ENCODE peak calls at places on chromosome 20, in four cellular contexts. A, B, S and M are unnamed samples.

GRCh38 chr20:3663031-3663701 is at the start of gene GFRA4:
- DNase-seq in A (peak; percentile 10), B (peak; percentile 15), S (no peak), M (no peak)

GRCh38 chr20:18727032-18727508 is 86.5 kb upstream of the SCP2D1 start:
- DNase-seq in S (no peak), B (no peak), A (no peak), M (no peak)

GRCh38 chr20:52235129-52235528 is 43.5 kb upstream of the ZFP64 start:
- DNase-seq in S (no peak), B (no peak), A (no peak), M (no peak)

GRCh38 chr20:43982016-43982415 is 67.4 kb downstream of the TOX2 start:
- DNase-seq in B (no peak), A (no peak), S (no peak), M (no peak)

GRCh38 chr20:58213112-58213511 is 15.3 kb downstream of the ANKRD60 start:
- DNase-seq in A (no peak), S (no peak), B (no peak), M (no peak)

GRCh38 chr20:4726710-4727391 is 5.1 kb downstream of the PRND start:
- DNase-seq in A (peak; percentile 49), B (no peak), S (no peak), M (no peak)

GRCh38 chr20:4814696-4815252 is 93.1 kb downstream of the PRND start:
- DNase-seq in B (peak; percentile 47), S (no peak), A (peak; percentile 75), M (no peak)

GRCh38 chr20:8647868-8648495 is 420.9 kb upstream of the PLCB4 start:
- DNase-seq in S (no peak), B (no peak), A (no peak), M (no peak)

GRCh38 chr20:1539816-1540215 is 17.7 kb downstream of the SIRPD start:
- DNase-seq in S (no peak), B (no peak), A (no peak), M (no peak)

GRCh38 chr20:40686434-40686882 is 2.6 kb downstream of the MAFB start:
- DNase-seq in B (no peak), S (no peak), A (no peak), M (no peak)

GRCh38 chr20:35093245-35093884 is 758 bp upstream of the TRPC4AP start:
- DNase-seq in B (no peak), A (no peak), S (peak; percentile 59), M (no peak)

GRCh38 chr20:53827292-53827995 is 233.8 kb upstream of the ZNF217 start:
- DNase-seq in B (no peak), A (no peak), S (no peak), M (no peak)

GRCh38 chr20:956330-956951 is 40.3 kb upstream of the ANGPT4 start:
- DNase-seq in A (peak; percentile 67), B (peak; percentile 69), S (no peak), M (peak; percentile 43)

GRCh38 chr20:52852695-52853094 is 119.5 kb upstream of the TSHZ2 start:
- DNase-seq in S (no peak), A (no peak), B (no peak), M (no peak)

GRCh38 chr20:51322164-51322707 is 220.3 kb downstream of the NFATC2 start:
- DNase-seq in B (no peak), A (no peak), S (no peak), M (no peak)

GRCh38 chr20:60203451-60203850 is 245.2 kb downstream of the CDH26 start:
- DNase-seq in S (no peak), A (no peak), B (no peak), M (peak; percentile 84)

GRCh38 chr20:51528263-51529026 is 14.1 kb downstream of the NFATC2 start:
- DNase-seq in S (no peak), B (no peak), A (no peak), M (no peak)

GRCh38 chr20:25484224-25484846 is 76.9 kb downstream of the GINS1 start:
- DNase-seq in B (no peak), A (no peak), S (no peak), M (no peak)

GRCh38 chr20:11880694-11881093 is 37.0 kb upstream of the BTBD3 start:
- DNase-seq in B (no peak), A (no peak), S (no peak), M (no peak)

DNA sequence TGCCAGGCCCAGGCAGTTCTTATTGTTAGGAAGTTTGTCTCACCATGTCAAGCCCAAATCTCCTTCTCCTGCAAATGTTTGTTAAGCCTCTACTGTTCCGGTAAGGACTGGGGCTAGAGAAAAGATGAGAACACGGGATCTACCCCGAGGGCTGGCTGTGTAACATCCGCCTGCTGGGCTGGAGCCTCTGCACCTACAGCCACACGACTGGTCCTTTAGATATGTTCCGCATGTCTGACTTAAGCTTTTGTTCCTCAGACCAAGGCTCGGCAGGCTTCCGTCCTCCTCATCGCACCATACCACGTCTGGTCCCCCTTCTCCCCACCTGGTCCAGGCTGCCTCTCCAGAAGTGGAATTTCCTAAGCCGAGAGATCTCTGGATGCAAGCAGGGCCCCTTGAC is 2.6 kb downstream of the GHRH start:
- DNase-seq in S (no peak), A (no peak), B (no peak), M (no peak)
- H3K27me3 ChIP-seq in S (peaks cover 15% of the 10 kb centered on the region), A (no peaks in the 10 kb centered on the region), B (no peaks in the 10 kb centered on the region), M (no peaks in the 10 kb centered on the region)

DNA sequence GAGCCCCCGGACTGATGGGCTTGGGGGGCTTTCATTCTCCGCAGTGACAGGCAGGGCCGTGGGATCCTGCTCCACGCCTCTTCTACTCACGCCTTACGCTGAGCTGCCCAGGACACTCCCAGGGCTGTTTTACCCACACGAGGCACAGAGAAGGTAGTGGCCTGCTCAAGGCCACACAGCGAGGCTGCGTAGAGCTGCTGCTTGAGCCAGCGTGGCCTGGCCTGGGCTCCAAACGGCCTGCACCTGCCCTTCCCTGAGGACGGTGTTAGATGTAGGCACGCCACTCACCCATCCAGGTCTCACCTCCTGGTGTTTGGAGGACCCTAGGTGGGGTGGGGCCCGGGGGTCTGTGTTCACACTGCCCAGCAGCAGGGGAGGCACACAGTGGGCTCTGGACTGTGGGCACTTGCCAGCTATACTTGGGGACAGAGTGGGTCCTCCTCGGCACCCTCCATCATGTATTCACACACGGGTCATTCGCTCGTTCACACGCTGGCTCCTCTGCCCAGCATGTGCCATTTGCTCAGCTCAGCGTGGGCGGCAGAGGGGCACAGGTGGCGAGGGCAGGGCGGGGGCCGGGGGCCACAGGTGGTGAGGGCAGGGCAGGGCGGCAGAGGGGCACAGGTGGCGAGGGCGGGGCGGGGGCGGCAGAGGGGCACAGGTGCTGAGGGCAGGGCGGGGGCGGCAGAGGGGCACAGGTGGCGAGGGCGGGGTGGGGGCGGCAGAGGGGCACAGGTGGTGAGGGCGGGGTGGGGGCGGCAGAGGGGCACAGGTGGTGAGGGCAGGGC is 18.4 kb upstream of the RBBP8NL start:
- DNase-seq in B (no peak), A (no peak), S (no peak), M (no peak)
- H3K27me3 ChIP-seq in B (no peaks in the 10 kb centered on the region), A (no peaks in the 10 kb centered on the region), S (peaks cover 36% of the 10 kb centered on the region), M (peaks cover 62% of the 10 kb centered on the region)

DNA sequence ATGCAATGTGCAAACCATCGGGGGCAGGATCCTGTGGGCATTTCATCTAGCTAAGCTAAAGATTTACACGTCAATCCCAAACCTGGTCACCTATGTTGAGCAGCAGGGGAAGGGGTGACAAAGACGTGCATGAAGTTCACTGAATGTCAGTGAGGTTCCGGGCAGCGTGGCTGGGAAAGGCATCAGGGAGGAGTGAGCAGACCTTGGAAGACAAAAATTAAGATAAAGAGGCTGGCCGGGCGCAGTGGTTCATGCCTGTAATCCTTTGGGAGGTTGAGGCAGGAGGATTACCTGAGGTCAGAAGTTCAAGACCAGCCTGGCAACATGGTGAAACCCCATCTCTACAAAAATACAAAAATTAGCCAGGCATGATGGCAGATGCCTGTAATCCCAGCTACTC is 126.1 kb downstream of the PREX1 start:
- DNase-seq in A (no peak), S (no peak), B (no peak), M (no peak)
- H3K27me3 ChIP-seq in A (no peaks in the 10 kb centered on the region), S (no peaks in the 10 kb centered on the region), B (no peaks in the 10 kb centered on the region), M (no peaks in the 10 kb centered on the region)

DNA sequence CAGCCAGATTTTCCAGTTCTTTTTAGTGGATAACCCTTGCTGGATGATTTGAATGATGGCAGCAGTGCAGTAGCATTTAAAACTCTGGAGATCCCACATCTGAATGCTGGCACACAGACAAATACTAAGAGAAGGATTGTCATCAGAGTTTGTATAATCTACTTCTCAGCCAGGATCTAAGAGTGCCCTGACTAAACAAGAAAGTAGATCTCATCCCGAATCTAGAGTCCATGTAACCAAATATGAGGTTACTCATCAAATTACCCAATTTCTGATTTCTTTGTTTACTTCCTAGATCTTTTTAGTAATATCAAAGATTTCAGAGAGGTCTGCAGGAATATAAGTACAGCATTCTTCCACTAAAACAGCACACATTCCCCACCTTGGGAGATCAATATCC is 7.8 kb downstream of the TMC2 start:
- DNase-seq in S (no peak), A (no peak), B (no peak), M (no peak)
- H3K27me3 ChIP-seq in S (peaks cover 2% of the 10 kb centered on the region), A (peaks cover 4% of the 10 kb centered on the region), B (no peaks in the 10 kb centered on the region), M (no peaks in the 10 kb centered on the region)

GRCh38 chr20:36860339-36860738 is 15.6 kb upstream of the TLDC2 start:
- DNase-seq in A (no peak), S (no peak), B (no peak), M (no peak)
- H3K27me3 ChIP-seq in A (no peaks in the 10 kb centered on the region), S (no peaks in the 10 kb centered on the region), B (no peaks in the 10 kb centered on the region), M (no peaks in the 10 kb centered on the region)

GRCh38 chr20:46566125-46566524 is 15.7 kb upstream of the OCSTAMP start:
- DNase-seq in B (no peak), S (no peak), A (no peak), M (no peak)
- H3K27me3 ChIP-seq in B (no peaks in the 10 kb centered on the region), S (no peaks in the 10 kb centered on the region), A (no peaks in the 10 kb centered on the region), M (no peaks in the 10 kb centered on the region)

GRCh38 chr20:33602826-33603590 is 59.1 kb upstream of the C20orf144 start:
- DNase-seq in B (no peak), S (peak; percentile 2), A (no peak), M (no peak)
- H3K27me3 ChIP-seq in B (no peaks in the 10 kb centered on the region), S (no peaks in the 10 kb centered on the region), A (no peaks in the 10 kb centered on the region), M (no peaks in the 10 kb centered on the region)

GRCh38 chr20:32017711-32018251 is 7.5 kb downstream of the CCM2L start:
- DNase-seq in A (no peak), B (no peak), S (no peak), M (peak; percentile 75)

GRCh38 chr20:32019563-32020463 is 9.6 kb downstream of the CCM2L start:
- DNase-seq in B (no peak), S (no peak), A (no peak), M (no peak)

GRCh38 chr20:32021091-32021490 is 10.9 kb downstream of the CCM2L start:
- DNase-seq in A (no peak), B (no peak), S (no peak), M (no peak)

GRCh38 chr20:32018269-32019155 is 8.3 kb downstream of the CCM2L start:
- DNase-seq in A (peak; percentile 44), B (no peak), S (no peak), M (peak; percentile 53)

DNA sequence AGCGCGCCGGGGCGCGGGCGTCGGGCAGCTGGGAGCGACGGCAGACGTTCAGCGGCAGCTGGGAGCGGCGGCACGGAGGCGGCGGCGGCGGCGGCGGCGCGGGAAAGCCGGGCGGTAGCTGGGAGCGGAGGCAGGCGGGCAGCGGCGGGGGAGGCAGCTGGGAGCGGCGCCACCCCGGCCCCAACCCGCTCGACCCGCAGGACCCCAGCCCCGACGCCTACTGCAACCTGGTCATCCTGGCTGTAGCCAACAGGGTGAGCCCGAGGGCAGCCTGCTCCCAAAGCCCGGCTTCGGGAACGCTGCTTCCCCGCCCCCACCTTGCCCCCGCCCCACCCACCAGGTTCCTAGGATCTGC is 8.9 kb downstream of the CCM2L start:
- DNase-seq in B (no peak), A (no peak), S (no peak), M (no peak)
- H3K27me3 ChIP-seq in B (no peaks in the 10 kb centered on the region), A (peaks cover 30% of the 10 kb centered on the region), S (peaks cover 43% of the 10 kb centered on the region), M (peaks cover 32% of the 10 kb centered on the region)